ENCODE peak calls at places on chromosomes 12 and 14, in six cellular contexts. P, V, X, I, O and B are unnamed samples.

GRCh38 chr14:105144666-105145380 is 23.8 kb downstream of the JAG2 start:
- DNase-seq in X (no peak), P (no peak), O (no peak), V (peak), I (no peak), B (no peak)

GRCh38 chr12:19783547-19784444 is 344.5 kb downstream of the AEBP2 start:
- DNase-seq in O (no peak), X (no peak), V (no peak), P (no peak), I (no peak), B (no peak)

GRCh38 chr14:61342486-61342885 is 21.1 kb downstream of the PRKCH start:
- DNase-seq in X (no peak), V (no peak), I (no peak), O (no peak), P (no peak), B (no peak)

GRCh38 chr14:29235991-29236390 is 469.4 kb downstream of the FOXG1 start:
- DNase-seq in X (no peak), I (no peak), O (no peak), P (no peak), V (no peak), B (peak)

GRCh38 chr14:50088731-50089130 is 27.6 kb downstream of the VCPKMT start:
- DNase-seq in V (no peak), X (no peak), I (no peak), O (no peak), P (no peak), B (no peak)

GRCh38 chr12:111330800-111331752 is 37.8 kb downstream of the PHETA1 start:
- DNase-seq in P (no peak), V (no peak), O (no peak), I (no peak), X (no peak), B (peak)

GRCh38 chr14:65291561-65291960 is 121.0 kb upstream of the FUT8 start:
- DNase-seq in X (no peak), P (no peak), V (no peak), I (no peak), O (no peak), B (no peak)

GRCh38 chr12:57765698-57766463 is 997 bp downstream of the CYP27B1 start:
- DNase-seq in P (no peak), X (no peak), V (no peak), O (no peak), I (no peak), B (no peak)

GRCh38 chr12:6635375-6635855 is 344 bp downstream of the LPAR5 start:
- DNase-seq in I (no peak), X (no peak), V (no peak), O (no peak), P (no peak), B (no peak)

GRCh38 chr14:106883218-106883692 is 1356.9 kb downstream of the TMEM121 start:
- DNase-seq in V (no peak), X (no peak), P (no peak), I (no peak), O (peak), B (peak)

GRCh38 chr12:112294793-112295192 is 87.4 kb downstream of the HECTD4 start:
- DNase-seq in P (no peak), X (no peak), O (no peak), I (no peak), V (no peak), B (peak)

GRCh38 chr12:26548227-26548626 is 284.8 kb downstream of the ITPR2 start:
- DNase-seq in O (no peak), X (no peak), V (no peak), I (no peak), P (no peak), B (no peak)

GRCh38 chr12:77204055-77204454 is 138.7 kb upstream of the E2F7 start:
- DNase-seq in I (no peak), P (no peak), V (no peak), X (no peak), O (no peak), B (no peak)

GRCh38 chr14:93893550-93894329 is 33.4 kb upstream of the FAM181A start:
- DNase-seq in O (no peak), P (no peak), I (no peak), X (no peak), V (peak), B (no peak)

GRCh38 chr14:79544671-79545070 is 666.6 kb downstream of the DIO2 start:
- DNase-seq in V (no peak), I (no peak), P (peak), X (no peak), O (no peak), B (no peak)

GRCh38 chr12:18068355-18068754 is 21.6 kb downstream of the RERGL start:
- DNase-seq in P (no peak), V (no peak), X (no peak), O (no peak), I (no peak), B (no peak)

GRCh38 chr14:104724407-104724980 is 465 bp downstream of the ADSS1 start:
- DNase-seq in O (peak), V (peak), P (no peak), I (no peak), X (no peak), B (peak)

GRCh38 chr12:100926669-100927248 is 132.2 kb downstream of the ANO4 start:
- DNase-seq in P (no peak), V (no peak), I (no peak), X (peak), O (no peak), B (no peak)

GRCh38 chr12:64714551-64714968 is 44.6 kb downstream of the GNS start:
- DNase-seq in P (no peak), I (no peak), X (no peak), V (no peak), O (no peak), B (no peak)

GRCh38 chr12:123358035-123358434 is 6.6 kb downstream of the SBNO1 start:
- DNase-seq in I (no peak), V (no peak), X (no peak), O (no peak), P (no peak), B (no peak)

GRCh38 chr14:26427059-26427458 is 170.8 kb downstream of the NOVA1 start:
- DNase-seq in P (no peak), X (no peak), V (no peak), I (no peak), O (no peak), B (peak)

GRCh38 chr12:53966070-53966384 is 6.9 kb upstream of the HOXC11 start:
- DNase-seq in O (no peak), V (no peak), I (no peak), X (no peak), P (no peak), B (no peak)
- H3K4me3 ChIP-seq in O (peak), V (peak), I (peak), X (no peak), P (peak), B (peak)

GRCh38 chr14:37903561-37904191 is 304.0 kb upstream of the SSTR1 start:
- DNase-seq in X (no peak), P (peak), V (no peak), I (no peak), O (no peak), B (peak)
- TF ChIP-seq CTCF in X (peak), P (peak), V (peak), I (peak), O (no peak), B (peak)

GRCh38 chr14:81018245-81018644 is 62.8 kb downstream of the TSHR start:
- DNase-seq in X (no peak), V (no peak), O (no peak), P (no peak), I (no peak), B (no peak)
- H3K4me3 ChIP-seq in X (no peak), V (no peak), O (no peak), P (no peak), I (no peak), B (no peak)

GRCh38 chr14:90785876-90786450 is 30.3 kb downstream of the TTC7B start:
- DNase-seq in X (no peak), O (no peak), I (no peak), V (no peak), P (no peak), B (no peak)

GRCh38 chr14:90788031-90788430 is 28.2 kb downstream of the TTC7B start:
- DNase-seq in O (no peak), X (no peak), I (no peak), V (no peak), P (no peak), B (no peak)

GRCh38 chr14:90783344-90783743 is 32.9 kb downstream of the TTC7B start:
- DNase-seq in V (no peak), X (no peak), P (no peak), I (no peak), O (no peak), B (no peak)

GRCh38 chr14:90784621-90785270 is 31.5 kb downstream of the TTC7B start:
- DNase-seq in P (no peak), O (no peak), I (no peak), V (no peak), X (no peak), B (no peak)

DNA sequence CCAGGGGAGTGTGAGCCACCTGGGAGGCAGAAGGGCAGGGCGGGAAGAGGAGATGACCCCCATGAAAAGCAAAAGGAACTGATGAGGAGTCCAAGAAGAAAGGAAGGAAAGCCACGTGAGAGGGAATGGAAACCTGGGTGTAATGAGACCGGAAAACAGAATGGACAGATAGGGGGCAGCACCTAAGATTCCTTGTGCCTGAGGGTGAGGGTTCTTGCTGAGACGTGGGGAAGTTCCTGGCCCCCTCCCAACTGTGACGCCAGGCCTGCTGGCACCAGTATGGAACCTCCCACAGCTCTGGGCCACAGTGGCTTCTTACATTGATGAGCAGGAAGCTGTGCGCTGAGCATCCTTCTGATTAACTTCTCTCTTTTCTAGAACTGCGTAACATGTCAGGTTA is 30.8 kb downstream of the TTC7B start:
- DNase-seq in X (no peak), O (no peak), V (no peak), P (no peak), I (no peak), B (no peak)
- TF ChIP-seq CTCF in X (no peak), O (no peak), V (no peak), P (no peak), I (no peak), B (peak)

DNA sequence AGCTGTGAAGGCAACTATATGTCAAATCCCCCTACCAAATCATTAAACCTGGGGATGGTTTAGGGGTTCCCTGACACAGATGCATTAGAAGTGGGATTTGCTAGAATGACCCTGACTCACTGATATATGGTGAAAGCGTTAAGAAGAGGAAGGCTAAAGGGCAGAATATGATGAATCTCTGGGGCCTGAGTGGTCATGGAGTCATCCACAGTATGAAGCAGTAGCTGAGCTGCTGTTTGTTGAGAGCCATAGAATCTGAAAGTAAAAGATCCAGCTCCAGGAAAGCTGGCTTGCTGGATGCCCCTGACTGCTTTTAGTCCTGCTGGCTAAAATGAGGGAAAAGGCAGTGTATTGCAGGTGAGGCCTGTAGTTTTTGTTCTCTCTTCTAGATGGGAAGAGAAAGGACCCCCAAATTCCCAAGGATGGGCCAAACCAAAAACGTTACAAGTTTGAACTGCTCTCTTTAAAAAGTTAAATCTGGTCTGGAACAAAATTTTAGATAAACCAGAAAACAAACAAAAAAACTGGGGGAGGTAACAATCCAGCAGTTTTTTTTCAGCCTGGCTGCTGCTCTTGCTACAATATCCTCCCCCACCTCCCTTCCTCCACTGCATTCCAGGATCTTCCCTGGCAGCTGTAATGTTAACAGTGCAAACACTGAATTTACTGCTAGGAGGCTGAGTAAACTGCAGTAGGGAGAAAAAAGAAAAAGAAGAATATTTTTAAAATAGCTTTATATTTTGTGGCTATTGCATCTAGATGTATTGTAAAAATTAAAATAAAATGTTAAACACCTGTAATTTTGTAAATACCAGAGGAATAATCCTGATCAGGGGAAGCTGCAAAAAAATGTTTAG is 16.5 kb downstream of the SEL1L start:
- DNase-seq in X (peak), P (peak), V (no peak), I (no peak), O (peak), B (peak)
- H3K4me3 ChIP-seq in X (no peak), P (no peak), V (no peak), I (no peak), O (no peak), B (no peak)

GRCh38 chr14:76868453-76869170 is 42.4 kb downstream of the LRRC74A start:
- DNase-seq in I (no peak), P (no peak), V (no peak), X (no peak), O (no peak), B (no peak)

GRCh38 chr14:76867536-76868452 is 41.6 kb downstream of the LRRC74A start:
- DNase-seq in X (no peak), I (no peak), P (no peak), O (no peak), V (no peak), B (no peak)

GRCh38 chr14:76866469-76866868 is 40.3 kb downstream of the LRRC74A start:
- DNase-seq in P (no peak), V (no peak), I (no peak), O (no peak), X (no peak), B (no peak)

GRCh38 chr14:76872796-76873432 is 46.7 kb downstream of the LRRC74A start:
- DNase-seq in I (peak), X (peak), V (peak), P (no peak), O (peak), B (peak)

GRCh38 chr14:76870146-76870545 is 43.9 kb downstream of the LRRC74A start:
- DNase-seq in V (no peak), P (no peak), X (peak), O (no peak), I (no peak), B (no peak)
- TF ChIP-seq CTCF in V (no peak), P (peak), X (peak), O (no peak), I (no peak), B (peak)

GRCh38 chr14:70061108-70061507 is 127.6 kb downstream of the SLC8A3 start:
- DNase-seq in X (no peak), P (no peak), V (no peak), I (no peak), O (no peak), B (no peak)

GRCh38 chr14:70057519-70058136 is 131.1 kb downstream of the SLC8A3 start:
- DNase-seq in I (no peak), V (no peak), P (no peak), X (no peak), O (no peak), B (no peak)

GRCh38 chr14:70064111-70064885 is 124.5 kb downstream of the SLC8A3 start:
- DNase-seq in O (no peak), V (no peak), P (no peak), X (no peak), I (no peak), B (no peak)

DNA sequence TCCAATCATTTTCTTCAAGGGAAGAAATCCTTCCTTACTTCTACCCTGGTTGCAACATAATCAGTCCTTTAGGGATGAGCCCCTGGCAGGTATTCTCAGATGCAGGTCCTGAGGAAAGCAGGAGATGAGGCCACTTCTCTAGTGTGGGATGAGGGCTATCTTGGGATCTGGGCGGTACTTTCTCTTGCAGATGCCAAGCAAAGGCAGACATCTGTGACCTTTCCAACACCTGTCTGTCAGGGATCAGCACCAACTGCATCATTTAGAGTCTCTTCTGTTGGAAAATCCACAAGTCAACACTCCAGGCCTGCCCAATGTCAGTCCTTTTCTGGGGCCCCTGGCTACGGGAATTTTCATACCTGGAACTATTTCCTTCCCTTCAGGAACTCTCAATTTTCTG is 129.2 kb downstream of the SLC8A3 start:
- DNase-seq in P (no peak), I (no peak), O (no peak), V (peak), X (no peak), B (no peak)
- H3K4me3 ChIP-seq in P (no peak), I (no peak), O (no peak), V (no peak), X (no peak), B (no peak)